ENCODE peak calls at places on chromosomes 11 and 22, in seven cellular contexts. M is activated effector memory CD4-positive, alpha-beta T cell treated with anti-CD3 and anti-CD28 coated beads, Interleukin-2, amount 50 U/mL, for 16 hours; N is esophagus squamous epithelium; X is anterior cingulate cortex; F is A172; C is H54; O is activated CD4-positive, alpha-beta T cell treated with anti-CD3 and anti-CD28 coated beads, Interleukin-2, amount 50 U/mL, for 24 hours. B is an unnamed sample.

GRCh38 chr11:73225001-73225686 is 7.1 kb downstream of the P2RY2 start:
- DNase-seq in M (peak; percentile 41), N (no peak), X (no peak), F (no peak), C (no peak), O (no peak), B (no peak)

GRCh38 chr11:36398261-36398953 is 102.3 kb downstream of the PRR5L start:
- DNase-seq in M (no peak), N (no peak), X (peak; percentile 37), F (no peak), C (no peak), O (no peak), B (no peak)

GRCh38 chr11:34343153-34343552 is 14.7 kb downstream of the ABTB2 start:
- DNase-seq in M (no peak), N (no peak), X (no peak), F (peak; percentile 79), C (no peak), O (no peak), B (peak; percentile 64)

GRCh38 chr11:121439337-121439736 is 12.8 kb upstream of the SORL1 start:
- DNase-seq in M (no peak), N (no peak), X (no peak), F (no peak), C (no peak), O (no peak), B (no peak)

GRCh38 chr11:120182357-120182756 is 28.5 kb upstream of the OAF start:
- DNase-seq in M (no peak), N (no peak), X (no peak), F (no peak), C (no peak), O (no peak), B (no peak)

GRCh38 chr22:17098379-17098819 is 13.6 kb downstream of the IL17RA start:
- DNase-seq in M (no peak), N (no peak), X (no peak), F (no peak), C (no peak), O (no peak), B (no peak)

GRCh38 chr11:132312616-132313210 is 942.3 kb downstream of the NTM start:
- DNase-seq in M (no peak), N (no peak), X (no peak), F (no peak), C (peak; percentile 17), O (no peak), B (no peak)

GRCh38 chr11:101202614-101203013 is 73.0 kb upstream of the PGR start:
- DNase-seq in M (no peak), N (no peak), X (no peak), F (no peak), C (no peak), O (no peak), B (no peak)

GRCh38 chr11:26297179-26297970 is 34.6 kb upstream of the ANO3 start:
- DNase-seq in M (no peak), N (no peak), X (no peak), F (peak; percentile 51), C (no peak), O (no peak), B (peak; percentile 21)

GRCh38 chr22:50267591-50268390 is 2.4 kb downstream of the MAPK11 start:
- DNase-seq in M (peak; percentile 84), N (no peak), X (no peak), F (no peak), C (no peak), O (peak; percentile 29), B (no peak)

GRCh38 chr11:103673773-103674172 is 362.7 kb upstream of the DDI1 start:
- DNase-seq in M (no peak), N (no peak), X (no peak), F (no peak), C (no peak), O (no peak), B (peak; percentile 47)

GRCh38 chr11:43997022-43997665 is 50.6 kb upstream of the ACCSL start:
- DNase-seq in M (no peak), N (no peak), X (no peak), F (no peak), C (no peak), O (no peak), B (no peak)

GRCh38 chr22:35629406-35630234 is 12.5 kb upstream of the MB start:
- DNase-seq in M (peak; percentile 81), N (no peak), X (no peak), F (peak; percentile 95), C (peak; percentile 59), O (peak; percentile 18), B (peak; percentile 98)

GRCh38 chr11:130141561-130142341 is 17.8 kb upstream of the ST14 start:
- DNase-seq in M (no peak), N (no peak), X (no peak), F (no peak), C (no peak), O (no peak), B (no peak)

GRCh38 chr11:113106507-113106906 is 145.3 kb downstream of the NCAM1 start:
- DNase-seq in M (no peak), N (no peak), X (no peak), F (peak; percentile 89), C (peak; percentile 12), O (no peak), B (peak; percentile 68)

GRCh38 chr11:7967097-7967496 is 1.9 kb upstream of the NLRP10 start:
- DNase-seq in M (no peak), N (no peak), X (no peak), F (no peak), C (no peak), O (no peak), B (no peak)

GRCh38 chr11:12968101-12968500 is 41.0 kb upstream of the RASSF10 start:
- DNase-seq in M (no peak), N (no peak), X (no peak), F (peak; percentile 21), C (no peak), O (no peak), B (no peak)

GRCh38 chr22:25827415-25827814 is 85.4 kb downstream of the MYO18B start:
- DNase-seq in M (no peak), N (no peak), X (peak; percentile 20), F (no peak), C (no peak), O (no peak), B (no peak)

GRCh38 chr11:101049123-101049522 is 80.5 kb downstream of the PGR start:
- DNase-seq in M (no peak), N (no peak), X (no peak), F (peak; percentile 11), C (no peak), O (no peak), B (no peak)

GRCh38 chr22:31605851-31606585 is 56.0 kb downstream of the PISD start:
- DNase-seq in M (no peak), N (no peak), X (no peak), F (no peak), C (no peak), O (no peak), B (no peak)

GRCh38 chr11:1458340-1459218 is 28.0 kb downstream of the MOB2 start:
- DNase-seq in M (no peak), N (no peak), X (no peak), F (peak; percentile 30), C (no peak), O (no peak), B (no peak)

GRCh38 chr11:2752923-2753322 is 53.1 kb upstream of the KCNQ1OT1 start:
- DNase-seq in M (peak; percentile 50), N (no peak), X (no peak), F (no peak), C (no peak), O (no peak), B (no peak)

GRCh38 chr22:22176929-22177616 is 67.5 kb upstream of the VPREB1 start:
- DNase-seq in M (no peak), N (no peak), X (no peak), F (no peak), C (no peak), O (no peak), B (no peak)

GRCh38 chr22:46931414-46931813 is 169.0 kb downstream of the TBC1D22A start:
- DNase-seq in M (peak; percentile 22), N (no peak), X (no peak), F (peak; percentile 51), C (no peak), O (no peak), B (no peak)

GRCh38 chr11:9855579-9856260 is 191.8 kb downstream of the SWAP70 start:
- DNase-seq in M (no peak), N (no peak), X (no peak), F (no peak), C (no peak), O (no peak), B (peak; percentile 82)

GRCh38 chr11:29300441-29300840 is 716.4 kb downstream of the KCNA4 start:
- DNase-seq in M (no peak), N (no peak), X (no peak), F (peak; percentile 29), C (no peak), O (no peak), B (peak; percentile 66)

GRCh38 chr22:48632641-48633246 is 1194.9 kb downstream of the BRD1 start:
- DNase-seq in M (no peak), N (no peak), X (no peak), F (no peak), C (no peak), O (no peak), B (no peak)

GRCh38 chr22:31857247-31857646 is 87.1 kb upstream of the YWHAH start:
- DNase-seq in M (no peak), N (no peak), X (peak; percentile 16), F (no peak), C (no peak), O (no peak), B (no peak)

GRCh38 chr22:37007666-37008065 is 11.6 kb downstream of the TST start:
- DNase-seq in M (no peak), N (no peak), X (no peak), F (no peak), C (no peak), O (no peak), B (no peak)

GRCh38 chr11:2105536-2105935 is 33.7 kb downstream of the IGF2 start:
- DNase-seq in M (no peak), N (no peak), X (no peak), F (no peak), C (no peak), O (no peak), B (no peak)

GRCh38 chr11:113649311-113649710 is 56.8 kb downstream of the TMPRSS5 start:
- DNase-seq in M (no peak), N (no peak), X (no peak), F (no peak), C (no peak), O (no peak), B (no peak)

GRCh38 chr11:48013269-48013901 is 33.0 kb downstream of the PTPRJ start:
- DNase-seq in M (peak; percentile 83), N (no peak), X (no peak), F (peak; percentile 76), C (peak; percentile 75), O (no peak), B (no peak)

GRCh38 chr11:68659158-68659921 is 25.0 kb upstream of the GAL start:
- DNase-seq in M (peak; percentile 52), N (no peak), X (no peak), F (peak; percentile 93), C (peak; percentile 95), O (no peak), B (peak; percentile 82)

GRCh38 chr22:47322854-47323253 is 560.4 kb downstream of the TBC1D22A start:
- DNase-seq in M (no peak), N (no peak), X (no peak), F (no peak), C (no peak), O (no peak), B (no peak)

GRCh38 chr11:62925745-62926668 is 4.8 kb upstream of the CHRM1 start:
- DNase-seq in M (no peak), N (no peak), X (no peak), F (no peak), C (no peak), O (no peak), B (no peak)

GRCh38 chr11:57567210-57567511 is 311 bp downstream of the UBE2L6 start:
- DNase-seq in M (no peak), N (no peak), X (no peak), F (peak; percentile 26), C (no peak), O (peak; percentile 12), B (peak; percentile 6)

GRCh38 chr11:78268516-78269410 is 80.0 kb downstream of the USP35 start:
- DNase-seq in M (no peak), N (no peak), X (no peak), F (no peak), C (no peak), O (no peak), B (no peak)

GRCh38 chr11:105057432-105057831 is 12.3 kb upstream of the CARD16 start:
- DNase-seq in M (no peak), N (no peak), X (no peak), F (no peak), C (no peak), O (no peak), B (no peak)

B was measured in GM04503.